ENCODE peak calls at places on chromosomes 16 and 17, in seven cellular contexts. One of them, this sample, is unnamed.

GRCh38 chr17:69147460-69147859 is 5.8 kb upstream of the ABCA6 start:
- DNase-seq in progenitor cell of endocrine pancreas: no peak
- DNase-seq in choroid plexus epithelial cell: no peak
- DNase-seq in HS-5: no peak
- DNase-seq in lower leg skin: no peak
- DNase-seq in HuH-7.5: no peak
- DNase-seq in activated T-helper 1 cell treated with anti-CD3 and anti-CD28 coated beads, Interleukin-2, amount 50 U/mL, for 16 hours: no peak
- DNase-seq in this sample: no peak

GRCh38 chr17:61815863-61816523 is 47.3 kb downstream of the BRIP1 start:
- DNase-seq in progenitor cell of endocrine pancreas: no peak
- DNase-seq in choroid plexus epithelial cell: no peak
- DNase-seq in HS-5: no peak
- DNase-seq in lower leg skin: no peak
- DNase-seq in HuH-7.5: no peak
- DNase-seq in activated T-helper 1 cell treated with anti-CD3 and anti-CD28 coated beads, Interleukin-2, amount 50 U/mL, for 16 hours: no peak
- DNase-seq in this sample: no peak

GRCh38 chr16:1158456-1159324 is 5.8 kb downstream of the CACNA1H start:
- DNase-seq in progenitor cell of endocrine pancreas: no peak
- DNase-seq in choroid plexus epithelial cell: no peak
- DNase-seq in HS-5: no peak
- DNase-seq in lower leg skin: no peak
- DNase-seq in HuH-7.5: no peak
- DNase-seq in activated T-helper 1 cell treated with anti-CD3 and anti-CD28 coated beads, Interleukin-2, amount 50 U/mL, for 16 hours: no peak
- DNase-seq in this sample: no peak

GRCh38 chr17:66900126-66901010 is 64.1 kb upstream of the CACNG4 start:
- DNase-seq in progenitor cell of endocrine pancreas: no peak
- DNase-seq in choroid plexus epithelial cell: peak; percentile 41
- DNase-seq in HS-5: no peak
- DNase-seq in lower leg skin: no peak
- DNase-seq in HuH-7.5: no peak
- DNase-seq in activated T-helper 1 cell treated with anti-CD3 and anti-CD28 coated beads, Interleukin-2, amount 50 U/mL, for 16 hours: no peak
- DNase-seq in this sample: no peak

GRCh38 chr17:77125432-77125901 is 15.3 kb upstream of the SEC14L1 start:
- DNase-seq in progenitor cell of endocrine pancreas: no peak
- DNase-seq in choroid plexus epithelial cell: peak; percentile 95
- DNase-seq in HS-5: peak; percentile 97
- DNase-seq in lower leg skin: no peak
- DNase-seq in HuH-7.5: no peak
- DNase-seq in activated T-helper 1 cell treated with anti-CD3 and anti-CD28 coated beads, Interleukin-2, amount 50 U/mL, for 16 hours: no peak
- DNase-seq in this sample: no peak

GRCh38 chr16:89583197-89583894 is 7.8 kb downstream of the CPNE7 start:
- DNase-seq in progenitor cell of endocrine pancreas: no peak
- DNase-seq in choroid plexus epithelial cell: no peak
- DNase-seq in HS-5: no peak
- DNase-seq in lower leg skin: no peak
- DNase-seq in HuH-7.5: no peak
- DNase-seq in activated T-helper 1 cell treated with anti-CD3 and anti-CD28 coated beads, Interleukin-2, amount 50 U/mL, for 16 hours: no peak
- DNase-seq in this sample: no peak

GRCh38 chr17:35074711-35075707 is 11.5 kb upstream of the RFFL start:
- DNase-seq in progenitor cell of endocrine pancreas: no peak
- DNase-seq in choroid plexus epithelial cell: peak; percentile 42
- DNase-seq in HS-5: no peak
- DNase-seq in lower leg skin: no peak
- DNase-seq in HuH-7.5: no peak
- DNase-seq in activated T-helper 1 cell treated with anti-CD3 and anti-CD28 coated beads, Interleukin-2, amount 50 U/mL, for 16 hours: no peak
- DNase-seq in this sample: no peak

GRCh38 chr16:50505714-50506542 is 42.3 kb upstream of the NKD1 start:
- DNase-seq in progenitor cell of endocrine pancreas: no peak
- DNase-seq in choroid plexus epithelial cell: no peak
- DNase-seq in HS-5: no peak
- DNase-seq in lower leg skin: no peak
- DNase-seq in HuH-7.5: no peak
- DNase-seq in activated T-helper 1 cell treated with anti-CD3 and anti-CD28 coated beads, Interleukin-2, amount 50 U/mL, for 16 hours: no peak
- DNase-seq in this sample: no peak